ENCODE peak calls at places on chromosomes 11 and 22, in nine cellular contexts. I is nephron progenitor cell; E is MM.1S; A is activated T-helper 9 cell treated with anti-CD3 and anti-CD28 coated beads, Interleukin-2, amount 50 U/mL, for 16 hours; G is caudate nucleus; Y is activated naive CD8-positive, alpha-beta T cell treated with anti-CD3 and anti-CD28 coated beads, Interleukin-2, amount 50 U/mL, for 24 hours; D is activated CD4-positive, alpha-beta T cell treated with anti-CD3 and anti-CD28 coated beads, Interleukin-2, amount 10 ng/mL, durations not matched to agents 24 days and 14 days; K is stimulated activated CD4-positive, alpha-beta T cell treated with anti-CD3 and anti-CD28 coated beads, TNF-alpha, amount 100 ng/mL, for 48 hours; U is stimulated activated CD8-positive, alpha-beta memory T cell treated with anti-CD3 and anti-CD28 coated beads, Interleukin-15, amount 100 ng/mL, for 48 hours. B is an unnamed sample.

GRCh38 chr11:5700422-5701064 is 11.0 kb downstream of the TRIM22 start:
- DNase-seq in I (no peak), G (no peak), Y (no peak), D (peak), A (no peak), K (no peak), U (no peak), E (no peak), B (no peak)

GRCh38 chr11:47994417-47994816 is 14.1 kb downstream of the PTPRJ start:
- DNase-seq in A (no peak), I (no peak), Y (no peak), E (no peak), K (no peak), G (no peak), U (no peak), D (no peak), B (no peak)

GRCh38 chr11:124953753-124954624 is at the start of gene CCDC15:
- DNase-seq in G (peak), K (peak), I (peak), Y (peak), A (peak), U (peak), E (peak), D (peak), B (peak)

GRCh38 chr11:93236741-93237675 is 39.2 kb upstream of the SLC36A4 start:
- DNase-seq in I (peak), K (no peak), A (no peak), U (no peak), E (peak), D (peak), G (no peak), Y (no peak), B (no peak)

GRCh38 chr22:26064048-26064447 is 105.2 kb upstream of the SEZ6L start:
- DNase-seq in D (no peak), U (no peak), E (no peak), G (no peak), K (no peak), A (no peak), Y (no peak), I (no peak), B (no peak)

GRCh38 chr11:130478881-130479280 is 30.4 kb downstream of the ADAMTS15 start:
- DNase-seq in E (no peak), G (no peak), A (no peak), Y (no peak), I (no peak), D (no peak), K (no peak), U (no peak), B (no peak)

GRCh38 chr22:29390270-29390669 is 1.9 kb upstream of the AP1B1 start:
- DNase-seq in I (no peak), D (no peak), Y (no peak), E (no peak), U (no peak), K (no peak), G (no peak), A (no peak), B (no peak)

GRCh38 chr22:27409299-27409698 is 392.3 kb downstream of the MN1 start:
- DNase-seq in G (no peak), K (no peak), A (no peak), E (no peak), D (no peak), Y (no peak), U (no peak), I (no peak), B (no peak)

GRCh38 chr11:848380-848931 is 5.8 kb downstream of the TSPAN4 start:
- DNase-seq in D (peak), A (peak), U (peak), G (no peak), K (peak), I (peak), E (peak), Y (peak), B (no peak)

GRCh38 chr11:14300661-14301304 is 58.2 kb downstream of the RRAS2 start:
- DNase-seq in A (peak), E (peak), I (peak), K (peak), Y (peak), G (peak), U (no peak), D (peak), B (no peak)

GRCh38 chr22:31044262-31044861 is 36.8 kb upstream of the SMTN start:
- DNase-seq in Y (no peak), A (no peak), I (no peak), K (no peak), D (no peak), G (no peak), U (no peak), E (no peak), B (no peak)

GRCh38 chr11:65274734-65275682 is 13.2 kb downstream of the POLA2 start:
- DNase-seq in D (peak), U (no peak), I (peak), E (peak), K (no peak), Y (peak), A (no peak), G (peak), B (peak)

GRCh38 chr11:114230031-114230430 is 66.2 kb upstream of the NNMT start:
- DNase-seq in G (no peak), A (no peak), U (no peak), I (no peak), D (no peak), Y (no peak), E (no peak), K (no peak), B (no peak)

GRCh38 chr22:28310299-28310698 is 369.3 kb downstream of the TTC28 start:
- DNase-seq in D (no peak), E (no peak), I (no peak), K (no peak), G (no peak), U (no peak), A (no peak), Y (no peak), B (no peak)

GRCh38 chr11:64292458-64293254 is 1.6 kb downstream of the KCNK4 start:
- DNase-seq in E (peak), G (no peak), D (no peak), I (peak), A (no peak), K (no peak), U (no peak), Y (no peak), B (no peak)

GRCh38 chr11:131536159-131536558 is 165.7 kb downstream of the NTM start:
- DNase-seq in D (no peak), K (no peak), A (no peak), E (no peak), Y (no peak), U (no peak), I (no peak), G (no peak), B (no peak)

GRCh38 chr22:46753360-46753759 is 9.1 kb upstream of the TBC1D22A start:
- DNase-seq in K (no peak), I (no peak), G (no peak), Y (no peak), A (no peak), U (no peak), D (no peak), E (no peak), B (no peak)

GRCh38 chr11:65225284-65226102 is 36.3 kb upstream of the POLA2 start:
- DNase-seq in E (peak), Y (peak), G (no peak), K (peak), D (peak), U (peak), A (peak), I (peak), B (peak)

GRCh38 chr22:40690370-40690769 is 11.1 kb downstream of the MCHR1 start:
- DNase-seq in K (no peak), U (no peak), G (no peak), D (no peak), I (no peak), A (no peak), E (no peak), Y (no peak), B (no peak)

GRCh38 chr22:45919504-45920286 is 57.3 kb downstream of the WNT7B start:
- DNase-seq in U (no peak), Y (no peak), I (no peak), G (no peak), A (no peak), K (no peak), D (no peak), E (no peak), B (no peak)

GRCh38 chr11:92955900-92956299 is 13.6 kb upstream of the MTNR1B start:
- DNase-seq in Y (no peak), A (no peak), K (no peak), U (no peak), E (no peak), I (no peak), G (no peak), D (no peak), B (no peak)

GRCh38 chr11:106077609-106078517 is at the start of gene AASDHPPT:
- DNase-seq in U (peak), G (no peak), Y (no peak), I (peak), A (no peak), E (no peak), D (no peak), K (no peak), B (no peak)

GRCh38 chr22:29480512-29481264 is 670 bp downstream of the NEFH start:
- DNase-seq in Y (peak), G (peak), E (no peak), I (peak), D (peak), K (peak), A (peak), U (peak), B (no peak)

GRCh38 chr11:34585870-34586654 is 34.8 kb upstream of the EHF start:
- DNase-seq in A (no peak), I (no peak), U (no peak), Y (no peak), D (peak), K (no peak), E (peak), G (no peak), B (no peak)

GRCh38 chr11:45313211-45313865 is 27.2 kb upstream of the SYT13 start:
- DNase-seq in A (no peak), E (no peak), K (no peak), U (no peak), G (no peak), I (no peak), D (no peak), Y (no peak), B (no peak)